ENCODE peak calls at places on chromosomes 5 and 9, in ten cellular contexts. M is A549, S is uterus, Y is HFF-Myc, J is kidney epithelial cell, K is tibial artery, C is AG04450, Z is cardiac fibroblast, G is lower lobe of right lung, A is body of pancreas. X is an unnamed sample.
A peak's percentile ranks its signal among the peaks of the same experiment; 100 is the strongest.

GRCh38 chr5:168786142-168786541 is 207.0 kb upstream of the PANK3 start:
- DNase-seq in K (no peak), Y (no peak), G (no peak), C (no peak), A (no peak), M (no peak), J (peak; percentile 16), Z (no peak), S (no peak), X (no peak)

GRCh38 chr5:78293856-78294249 is 645 bp downstream of the AP3B1 start:
- DNase-seq in A (no peak), S (no peak), Z (peak; percentile 27), M (no peak), Y (no peak), G (no peak), J (no peak), K (no peak), C (no peak), X (no peak)

GRCh38 chr9:38416461-38416860 is 7.8 kb downstream of the IGFBPL1 start:
- DNase-seq in Y (no peak), M (no peak), A (no peak), Z (no peak), C (no peak), J (no peak), S (no peak), K (no peak), G (no peak), X (no peak)

GRCh38 chr9:136901516-136902258 is 15.4 kb downstream of the TRAF2 start:
- DNase-seq in C (no peak), Z (peak; percentile 63), A (peak; percentile 65), J (peak; percentile 68), M (peak; percentile 97), G (no peak), Y (no peak), K (peak; percentile 25), S (no peak), X (no peak)

GRCh38 chr9:123978981-123979380 is 32.6 kb upstream of the LHX2 start:
- DNase-seq in K (no peak), A (no peak), Z (no peak), S (no peak), C (no peak), M (no peak), G (no peak), Y (no peak), J (no peak), X (no peak)

GRCh38 chr9:96758845-96759673 is 18.8 kb downstream of the ZNF510 start:
- DNase-seq in A (no peak), Z (peak; percentile 21), M (no peak), G (no peak), C (no peak), Y (no peak), S (no peak), J (no peak), K (no peak), X (no peak)

GRCh38 chr9:77514886-77515711 is 133.0 kb downstream of the GNA14 start:
- DNase-seq in Y (peak; percentile 88), C (no peak), A (peak; percentile 31), G (no peak), M (no peak), K (peak; percentile 28), S (peak; percentile 27), J (no peak), Z (peak; percentile 93), X (peak; percentile 78)

GRCh38 chr5:163915481-163915961 is 410.1 kb downstream of the MAT2B start:
- DNase-seq in K (no peak), Z (peak; percentile 31), G (peak; percentile 53), C (peak; percentile 6), J (no peak), S (no peak), Y (no peak), A (no peak), M (no peak), X (peak; percentile 9)

GRCh38 chr9:70125621-70126020 is 82.0 kb downstream of the MAMDC2 start:
- DNase-seq in S (no peak), C (no peak), J (no peak), G (no peak), A (no peak), K (no peak), Y (no peak), Z (no peak), M (no peak), X (no peak)

GRCh38 chr5:55866934-55867333 is 15.8 kb downstream of the IL31RA start:
- DNase-seq in S (no peak), A (no peak), J (no peak), M (no peak), Y (no peak), C (no peak), Z (no peak), K (no peak), G (no peak), X (no peak)

GRCh38 chr5:168714046-168714445 is 134.9 kb upstream of the PANK3 start:
- DNase-seq in Y (no peak), G (no peak), C (no peak), Z (peak; percentile 54), A (no peak), J (no peak), S (no peak), M (no peak), K (no peak), X (no peak)

GRCh38 chr9:122346478-122347347 is 24.1 kb upstream of the PTGS1 start:
- DNase-seq in C (no peak), K (peak; percentile 27), A (peak; percentile 31), Y (no peak), J (no peak), M (peak; percentile 16), S (peak; percentile 39), G (peak; percentile 71), Z (no peak), X (no peak)

GRCh38 chr5:57684299-57684702 is 201.7 kb upstream of the ACTBL2 start:
- DNase-seq in Y (no peak), K (no peak), C (no peak), Z (peak; percentile 33), M (no peak), G (no peak), J (no peak), A (no peak), S (no peak), X (no peak)

GRCh38 chr9:97638666-97639065 is 5.0 kb downstream of the NCBP1 start:
- DNase-seq in S (no peak), K (no peak), Y (no peak), A (no peak), C (no peak), G (no peak), J (no peak), M (peak; percentile 7), Z (peak; percentile 12), X (no peak)

GRCh38 chr9:76680716-76681431 is 83.4 kb upstream of the PCA3 start:
- DNase-seq in S (no peak), Z (no peak), A (no peak), K (no peak), M (no peak), C (no peak), J (no peak), Y (no peak), G (no peak), X (no peak)

GRCh38 chr9:33136721-33137120 is 30.4 kb downstream of the B4GALT1 start:
- DNase-seq in C (no peak), M (no peak), J (no peak), A (no peak), Y (no peak), K (peak; percentile 3), Z (no peak), S (no peak), G (no peak), X (no peak)

GRCh38 chr5:116076496-116076895 is 8.3 kb upstream of the COMMD10 start:
- DNase-seq in G (no peak), Y (no peak), M (no peak), Z (no peak), S (no peak), J (no peak), C (no peak), K (no peak), A (no peak), X (no peak)

GRCh38 chr5:149962040-149962439 is 1.5 kb downstream of the SLC26A2 start:
- DNase-seq in K (no peak), Z (peak; percentile 79), A (no peak), C (no peak), G (no peak), J (no peak), M (peak; percentile 80), Y (peak; percentile 52), S (no peak), X (peak; percentile 59)

GRCh38 chr5:155772009-155772662 is 554.8 kb upstream of the SGCD start:
- DNase-seq in Z (no peak), J (no peak), Y (no peak), A (no peak), K (no peak), M (no peak), C (no peak), G (no peak), S (no peak), X (no peak)
- TF ChIP-seq CTCF in Z (no peak), J (no peak), Y (no peak), A (no peak), K (no peak), M (no peak), C (no peak), G (no peak), S (no peak), X (no peak)

GRCh38 chr9:132239999-132240859 is 78.4 kb downstream of the NTNG2 start:
- DNase-seq in A (peak; percentile 50), J (no peak), S (no peak), C (no peak), Z (no peak), G (peak; percentile 51), Y (no peak), M (no peak), K (no peak), X (no peak)
- H3K4me3 ChIP-seq in A (no peak overlapping the region), J (no peak overlapping the region), S (peak overlapping the region; percentile 69), C (no peak overlapping the region), Z (peak overlapping the region; percentile 21), G (peak overlapping the region; percentile 75), Y (peak overlapping the region; percentile 9), M (peak overlapping the region; percentile 78), K (peak overlapping the region; percentile 63), X (no peak overlapping the region)

DNA sequence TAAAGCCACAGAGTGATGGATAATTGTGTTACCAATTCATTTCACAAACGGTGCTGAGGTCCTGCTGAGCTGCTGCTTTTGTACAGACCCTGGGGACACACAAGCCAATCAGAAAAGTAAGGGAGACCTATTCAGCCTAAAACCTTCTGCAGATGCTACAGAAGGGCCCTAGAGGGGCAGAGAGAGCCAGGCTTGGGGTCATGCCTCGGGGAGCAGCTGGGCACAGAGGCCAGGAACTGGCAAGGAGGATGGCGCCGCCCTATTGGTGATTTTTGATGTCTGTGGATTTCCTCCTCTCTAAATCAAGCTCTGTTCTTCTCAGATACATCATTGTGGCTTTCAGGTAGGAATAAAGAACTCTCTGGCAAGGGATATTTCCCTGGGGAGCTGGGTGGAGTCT is 181.9 kb downstream of the ZNF462 start:
- DNase-seq in K (no peak), Z (no peak), J (no peak), S (no peak), C (no peak), G (no peak), Y (no peak), M (no peak), A (no peak), X (no peak)
- TF ChIP-seq CTCF in K (no peak), Z (peak; percentile 7), J (peak; percentile 4), S (no peak), C (no peak), G (no peak), Y (no peak), M (peak; percentile 16), A (no peak), X (no peak)

DNA sequence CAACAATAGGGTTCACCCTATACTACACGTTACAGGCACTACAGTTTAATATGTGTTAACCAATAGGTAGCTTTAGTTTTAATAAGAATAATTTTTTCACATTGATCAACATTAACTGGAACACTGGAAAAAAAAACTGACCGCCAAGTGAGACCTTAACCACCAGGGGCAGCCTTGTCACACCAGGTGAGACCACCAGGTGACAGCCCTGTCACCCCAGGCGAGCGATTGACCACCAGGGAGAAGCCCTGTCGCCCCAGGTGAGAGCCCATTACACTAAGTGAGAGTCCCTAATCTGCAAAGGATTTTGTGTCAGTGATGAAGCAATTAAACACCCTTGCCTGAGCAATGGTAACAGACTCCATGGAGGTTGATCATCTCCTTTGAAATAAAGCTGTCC is 75.4 kb upstream of the SYK start:
- DNase-seq in M (no peak), G (no peak), K (no peak), J (no peak), Y (no peak), C (no peak), A (no peak), Z (no peak), S (no peak), X (no peak)
- H3K4me3 ChIP-seq in M (no peak overlapping the region), G (no peak overlapping the region), K (no peak overlapping the region), J (no peak overlapping the region), Y (no peak overlapping the region), C (no peak overlapping the region), A (no peak overlapping the region), Z (no peak overlapping the region), S (no peak overlapping the region), X (no peak overlapping the region)

X was measured in astrocyte of the cerebellum.